ENCODE peak calls at places on chromosomes 12 and 14, in six cellular contexts. E, T, W, F, R and N are unnamed samples.

GRCh38 chr12:32983968-32984367 is 87.4 kb upstream of the PKP2 start:
- DNase-seq in E (no peak), T (no peak), W (peak; percentile 82), F (no peak), R (no peak), N (peak; percentile 13)

GRCh38 chr12:49088932-49089330 is 5.7 kb downstream of the DHH start:
- DNase-seq in E (no peak), T (no peak), W (no peak), F (no peak), R (no peak), N (no peak)

GRCh38 chr12:117040496-117040895 is 58.7 kb downstream of the TESC start:
- DNase-seq in E (peak; percentile 48), T (no peak), W (no peak), F (no peak), R (no peak), N (peak; percentile 68)

GRCh38 chr14:47675489-47676300 is at the start of gene MDGA2:
- DNase-seq in E (peak; percentile 66), T (no peak), W (peak; percentile 86), F (no peak), R (no peak), N (peak; percentile 85)

GRCh38 chr12:114415525-114415868 is 9.6 kb upstream of the TBX5 start:
- DNase-seq in E (no peak), T (no peak), W (no peak), F (no peak), R (no peak), N (no peak)

GRCh38 chr14:80638620-80639215 is 302.8 kb downstream of the CEP128 start:
- DNase-seq in E (no peak), T (no peak), W (no peak), F (peak; percentile 49), R (no peak), N (no peak)

GRCh38 chr12:19783547-19784444 is 344.5 kb downstream of the AEBP2 start:
- DNase-seq in E (peak; percentile 67), T (no peak), W (peak; percentile 44), F (no peak), R (no peak), N (peak; percentile 68)

GRCh38 chr14:50452285-50452684 is 55.6 kb upstream of the CDKL1 start:
- DNase-seq in E (no peak), T (no peak), W (no peak), F (no peak), R (no peak), N (no peak)

GRCh38 chr14:65241125-65241752 is 138.9 kb upstream of the MAX start:
- DNase-seq in E (no peak), T (no peak), W (no peak), F (no peak), R (no peak), N (no peak)

GRCh38 chr12:113468365-113469223 is 3.1 kb downstream of the LHX5 start:
- DNase-seq in E (no peak), T (peak; percentile 18), W (peak; percentile 69), F (no peak), R (no peak), N (peak; percentile 83)

GRCh38 chr12:104455594-104456416 is 943 bp upstream of the CHST11 start:
- DNase-seq in E (no peak), T (no peak), W (no peak), F (no peak), R (no peak), N (no peak)

GRCh38 chr12:54977155-54977554 is 7.4 kb downstream of the TESPA1 start:
- DNase-seq in E (no peak), T (no peak), W (no peak), F (peak; percentile 28), R (no peak), N (no peak)

GRCh38 chr12:108823804-108824203 is 33.6 kb downstream of the SSH1 start:
- DNase-seq in E (no peak), T (no peak), W (no peak), F (no peak), R (no peak), N (no peak)

GRCh38 chr12:52539024-52539820 is 13.7 kb downstream of the KRT71 start:
- DNase-seq in E (no peak), T (no peak), W (no peak), F (peak; percentile 77), R (no peak), N (no peak)

GRCh38 chr14:67010602-67011001 is 178.6 kb upstream of the GARIN2 start:
- DNase-seq in E (no peak), T (no peak), W (no peak), F (no peak), R (no peak), N (no peak)

GRCh38 chr12:75505706-75506312 is 5.6 kb downstream of the KRR1 start:
- DNase-seq in E (no peak), T (no peak), W (no peak), F (no peak), R (no peak), N (no peak)

DNA sequence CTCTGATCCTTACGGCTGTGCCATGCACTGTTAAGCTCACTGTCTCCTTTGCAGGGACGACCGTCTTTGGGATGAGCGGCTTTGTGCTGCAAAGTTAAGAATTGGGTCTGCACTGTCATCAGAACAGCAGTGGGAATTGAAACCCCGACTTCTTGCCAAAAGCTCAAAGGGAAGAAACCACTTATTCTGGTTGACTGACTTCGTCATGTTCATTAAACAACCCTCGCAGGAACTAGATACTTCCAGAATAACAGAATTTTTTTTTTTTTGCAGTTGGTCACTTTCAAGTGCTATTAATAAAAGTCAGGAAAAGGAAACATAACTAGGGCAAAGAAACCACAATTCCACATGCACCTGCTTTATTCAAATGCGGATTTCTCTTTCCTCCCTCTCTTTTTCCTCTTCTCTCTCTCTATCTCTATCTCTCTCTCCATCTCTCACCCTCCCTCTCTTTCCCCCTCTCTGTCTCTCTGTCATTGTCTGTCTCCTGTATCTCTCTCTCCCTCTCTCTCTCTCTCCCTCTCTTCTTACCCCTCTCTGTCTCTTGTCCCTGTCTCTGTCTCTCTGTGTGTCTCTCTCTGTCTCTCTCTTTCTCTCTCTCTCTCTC is 12.3 kb upstream of the GLT1D1 start:
- DNase-seq in E (no peak), T (no peak), W (no peak), F (no peak), R (no peak), N (no peak)
- H3K36me3 ChIP-seq in E (no peaks in the 10 kb centered on the region), T (no peaks in the 10 kb centered on the region), W (no peaks in the 10 kb centered on the region), F (no peaks in the 10 kb centered on the region), R (no peaks in the 10 kb centered on the region), N (no peaks in the 10 kb centered on the region)

DNA sequence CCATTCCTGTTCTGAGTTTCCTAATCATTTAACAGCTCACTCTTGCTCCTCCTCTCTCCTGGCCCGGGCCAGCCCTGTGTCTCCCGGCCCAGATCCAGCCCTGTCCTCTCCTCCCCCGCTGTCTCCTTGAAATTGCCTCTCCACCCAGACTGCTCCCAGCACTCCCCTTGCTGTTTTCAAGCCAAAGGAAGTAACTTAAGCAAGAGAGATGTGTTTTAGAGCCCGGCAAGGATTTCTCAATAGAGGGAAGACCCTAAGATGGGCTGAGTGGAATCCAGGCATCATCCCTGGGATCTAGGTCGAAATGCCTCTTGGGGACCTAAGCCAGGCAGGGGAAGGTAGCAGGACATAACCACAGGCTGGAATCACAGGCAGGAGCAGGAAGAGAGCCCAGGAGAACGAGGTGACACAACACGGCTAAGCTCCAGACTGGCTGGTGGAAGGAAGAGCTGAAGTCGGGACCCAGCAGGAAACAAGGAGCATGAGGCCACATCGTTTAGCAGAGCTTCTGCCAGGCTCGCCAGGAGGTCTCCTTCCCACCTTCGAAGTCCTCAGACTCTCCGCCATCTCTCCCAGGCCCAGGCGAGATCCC is 2.0 kb upstream of the LRP1-AS start:
- DNase-seq in E (peak; percentile 89), T (no peak), W (no peak), F (no peak), R (no peak), N (no peak)
- H3K36me3 ChIP-seq in E (peaks cover 10% of the 10 kb centered on the region), T (no peaks in the 10 kb centered on the region), W (peaks cover 5% of the 10 kb centered on the region), F (peaks cover 44% of the 10 kb centered on the region), R (no peaks in the 10 kb centered on the region), N (peaks cover 36% of the 10 kb centered on the region)

GRCh38 chr12:118164798-118165486 is 29.0 kb downstream of the PEBP1 start:
- DNase-seq in E (no peak), T (peak; percentile 30), W (peak; percentile 83), F (no peak), R (no peak), N (peak; percentile 82)

DNA sequence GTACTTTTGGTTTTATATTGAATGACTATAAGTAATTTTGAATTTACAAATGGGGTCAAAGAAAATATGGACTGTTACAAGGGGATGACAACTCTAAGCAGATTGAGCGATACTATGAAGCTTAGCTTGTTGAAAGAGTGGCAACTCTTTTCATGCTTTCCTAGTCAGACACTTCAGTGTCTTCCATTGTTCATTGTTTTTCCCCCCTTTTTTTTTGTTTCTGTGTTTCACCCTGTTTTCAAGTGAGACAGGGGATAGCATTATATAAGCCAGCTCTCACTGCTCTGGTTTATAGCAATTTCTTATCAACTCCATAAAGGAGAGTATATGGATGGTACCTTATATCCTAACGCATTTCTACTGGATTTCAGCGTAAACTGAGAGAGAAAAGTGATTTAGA is 24.6 kb downstream of the PEBP1 start:
- DNase-seq in E (no peak), T (no peak), W (no peak), F (no peak), R (no peak), N (no peak)
- H3K36me3 ChIP-seq in E (peaks cover 27% of the 10 kb centered on the region), T (peaks cover 14% of the 10 kb centered on the region), W (no peaks in the 10 kb centered on the region), F (peaks cover 6% of the 10 kb centered on the region), R (peaks cover 50% of the 10 kb centered on the region), N (no peaks in the 10 kb centered on the region)

DNA sequence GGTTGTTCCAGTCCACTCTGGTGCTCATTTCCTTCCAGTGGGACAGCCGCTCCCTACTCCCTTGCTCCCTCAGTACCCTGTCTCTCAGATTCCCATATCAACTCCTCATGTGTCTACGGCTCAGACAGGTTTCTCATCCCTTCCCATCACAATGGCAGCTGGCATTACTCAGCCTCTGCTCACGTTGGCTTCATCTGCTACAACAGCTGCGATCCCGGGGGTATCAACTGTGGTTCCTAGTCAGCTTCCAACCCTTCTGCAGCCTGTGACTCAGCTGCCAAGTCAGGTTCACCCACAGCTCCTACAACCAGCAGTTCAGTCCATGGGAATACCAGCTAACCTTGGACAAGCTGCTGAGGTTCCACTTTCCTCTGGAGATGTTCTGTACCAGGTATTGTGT is 69.9 kb downstream of the RAD52 start:
- DNase-seq in E (no peak), T (no peak), W (no peak), F (no peak), R (no peak), N (no peak)
- H3K36me3 ChIP-seq in E (peaks cover 31% of the 10 kb centered on the region), T (peaks cover 45% of the 10 kb centered on the region), W (peaks cover 35% of the 10 kb centered on the region), F (peaks cover 19% of the 10 kb centered on the region), R (peaks cover 59% of the 10 kb centered on the region), N (peaks cover 28% of the 10 kb centered on the region)

DNA sequence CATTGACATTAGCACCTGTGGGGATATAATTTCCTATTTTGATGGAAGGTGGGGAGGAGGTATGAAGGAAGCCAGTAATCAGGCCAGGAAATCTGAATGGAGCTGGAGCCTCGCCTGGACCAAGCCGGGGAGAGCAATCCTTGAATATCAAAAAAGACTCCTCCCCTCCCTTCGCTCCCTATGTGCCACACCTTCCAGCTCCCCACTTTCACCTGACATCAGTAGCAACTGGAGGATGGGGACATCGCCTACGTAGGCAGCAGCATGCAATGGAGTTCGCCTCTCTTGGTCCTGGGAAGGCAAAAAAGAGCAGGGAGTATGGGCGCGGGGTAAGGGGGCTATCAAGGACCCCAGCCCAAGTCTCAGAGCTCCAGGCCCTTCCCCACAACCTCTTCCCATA is 1.1 kb downstream of the ANKRD52 start:
- DNase-seq in E (no peak), T (no peak), W (peak; percentile 43), F (no peak), R (no peak), N (no peak)
- H3K36me3 ChIP-seq in E (peaks cover 30% of the 10 kb centered on the region), T (peaks cover 31% of the 10 kb centered on the region), W (peaks cover 43% of the 10 kb centered on the region), F (peaks cover 31% of the 10 kb centered on the region), R (peaks cover 24% of the 10 kb centered on the region), N (peaks cover 42% of the 10 kb centered on the region)